ENCODE peak calls at places on chromosomes 1 and 21, in ten cellular contexts. Z is bronchial epithelial cell; F is GM23338; E is GM12865; J is uterus; I is activated naive CD8-positive, alpha-beta T cell treated with anti-CD3 and anti-CD28 coated beads, Interleukin-2, amount 50 U/mL, for 24 hours; H is mesothelial cell of epicardium; B is anterior cingulate cortex; L is NCI-H2081; X is neural progenitor cell. V is an unnamed sample.

GRCh38 chr21:16473965-16474364 is 744.2 kb downstream of the USP25 start:
- DNase-seq in Z (no peak), F (no peak), E (no peak), J (no peak), I (no peak), H (no peak), B (no peak), L (no peak), X (no peak), V (no peak)

GRCh38 chr1:21335750-21336168 is 45.5 kb upstream of the ECE1 start:
- DNase-seq in Z (peak), F (no peak), E (no peak), J (no peak), I (no peak), H (no peak), B (no peak), L (peak), X (no peak), V (no peak)

GRCh38 chr1:20184997-20185833 is 681 bp upstream of the UBXN10 start:
- DNase-seq in Z (no peak), F (no peak), E (no peak), J (no peak), I (peak), H (no peak), B (no peak), L (no peak), X (no peak), V (peak)

GRCh38 chr1:240055978-240056772 is 35.5 kb upstream of the FMN2 start:
- DNase-seq in Z (no peak), F (no peak), E (no peak), J (no peak), I (no peak), H (no peak), B (no peak), L (peak), X (no peak), V (no peak)

GRCh38 chr21:41880153-41880552 is 1.0 kb upstream of the PRDM15 start:
- DNase-seq in Z (no peak), F (no peak), E (no peak), J (no peak), I (peak), H (no peak), B (no peak), L (no peak), X (no peak), V (no peak)

GRCh38 chr1:247639381-247639981 is 34.1 kb downstream of the OR2G3 start:
- DNase-seq in Z (peak), F (peak), E (no peak), J (peak), I (peak), H (no peak), B (no peak), L (no peak), X (peak), V (peak)

GRCh38 chr1:56098956-56099355 is 480.4 kb downstream of the PLPP3 start:
- DNase-seq in Z (no peak), F (no peak), E (no peak), J (no peak), I (no peak), H (no peak), B (no peak), L (no peak), X (no peak), V (no peak)

GRCh38 chr1:239778221-239778813 is 313.4 kb upstream of the FMN2 start:
- DNase-seq in Z (no peak), F (no peak), E (no peak), J (no peak), I (no peak), H (no peak), B (no peak), L (no peak), X (no peak), V (no peak)

GRCh38 chr21:24658016-24658415 is 949.3 kb downstream of the MRPL39 start:
- DNase-seq in Z (no peak), F (no peak), E (no peak), J (no peak), I (no peak), H (no peak), B (no peak), L (no peak), X (no peak), V (no peak)

GRCh38 chr21:42683371-42684108 is 30.1 kb downstream of the PDE9A start:
- DNase-seq in Z (no peak), F (no peak), E (no peak), J (no peak), I (peak), H (no peak), B (no peak), L (no peak), X (no peak), V (peak)

GRCh38 chr1:212062832-212063438 is 27.4 kb downstream of the DTL start:
- DNase-seq in Z (peak), F (peak), E (peak), J (no peak), I (no peak), H (no peak), B (no peak), L (peak), X (peak), V (no peak)

GRCh38 chr1:223682502-223682901 is 17.0 kb upstream of the CAPN8 start:
- DNase-seq in Z (peak), F (no peak), E (no peak), J (no peak), I (no peak), H (no peak), B (no peak), L (no peak), X (no peak), V (no peak)

GRCh38 chr1:227213426-227213825 is 104.9 kb downstream of the CDC42BPA start:
- DNase-seq in Z (no peak), F (no peak), E (no peak), J (no peak), I (no peak), H (no peak), B (no peak), L (no peak), X (no peak), V (no peak)

GRCh38 chr1:16630661-16631247 is 17.4 kb upstream of the NBPF1 start:
- DNase-seq in Z (no peak), F (peak), E (no peak), J (peak), I (no peak), H (no peak), B (no peak), L (no peak), X (no peak), V (peak)

GRCh38 chr1:168719306-168720111 is 9.5 kb downstream of the DPT start:
- DNase-seq in Z (peak), F (no peak), E (peak), J (no peak), I (no peak), H (no peak), B (no peak), L (no peak), X (no peak), V (no peak)

GRCh38 chr1:168766568-168766967 is 37.6 kb upstream of the DPT start:
- DNase-seq in Z (no peak), F (no peak), E (no peak), J (no peak), I (no peak), H (no peak), B (no peak), L (no peak), X (no peak), V (no peak)

GRCh38 chr1:205792946-205793673 is 17.8 kb upstream of the RAB29 start:
- DNase-seq in Z (no peak), F (no peak), E (no peak), J (no peak), I (no peak), H (no peak), B (no peak), L (no peak), X (peak), V (no peak)

GRCh38 chr21:28229811-28230210 is 762.9 kb downstream of the LTN1 start:
- DNase-seq in Z (peak), F (no peak), E (no peak), J (no peak), I (no peak), H (no peak), B (no peak), L (no peak), X (no peak), V (no peak)

GRCh38 chr1:33624991-33625870 is 152.8 kb downstream of the ZSCAN20 start:
- DNase-seq in Z (no peak), F (peak), E (no peak), J (no peak), I (peak), H (no peak), B (no peak), L (no peak), X (no peak), V (no peak)

GRCh38 chr1:19786988-19787423 is 12.7 kb downstream of the TMCO4 start:
- DNase-seq in Z (peak), F (peak), E (no peak), J (no peak), I (no peak), H (no peak), B (no peak), L (no peak), X (no peak), V (no peak)

GRCh38 chr1:34884961-34885360 is 25.4 kb upstream of the SMIM12 start:
- DNase-seq in Z (no peak), F (peak), E (no peak), J (no peak), I (no peak), H (no peak), B (no peak), L (no peak), X (peak), V (no peak)

GRCh38 chr1:8116892-8117262 is 90.8 kb upstream of the ERRFI1 start:
- DNase-seq in Z (no peak), F (no peak), E (no peak), J (peak), I (no peak), H (no peak), B (no peak), L (no peak), X (no peak), V (no peak)